ENCODE peak calls at places on chromosomes 11 and 22, in four cellular contexts. O is left ventricle myocardium inferior, Y is right atrium auricular region, C is brain microvascular endothelial cell. I is an unnamed sample.

GRCh38 chr11:34755671-34756070 is 134.8 kb downstream of the EHF start:
- DNase-seq in C (no peak), O (no peak), Y (no peak), I (no peak)

GRCh38 chr11:128963744-128964340 is 21.2 kb upstream of the TP53AIP1 start:
- DNase-seq in Y (no peak), O (no peak), C (no peak), I (no peak)

GRCh38 chr22:49724893-49725489 is 102.7 kb downstream of the BRD1 start:
- DNase-seq in Y (peak), O (peak), C (peak), I (peak)

GRCh38 chr22:32754413-32755041 is 47.0 kb upstream of the TIMP3 start:
- DNase-seq in C (peak), Y (peak), O (peak), I (no peak)

GRCh38 chr11:123195182-123196059 is at the start of gene CLMP:
- DNase-seq in C (no peak), O (peak), Y (no peak), I (no peak)

GRCh38 chr22:45458532-45458931 is 44.2 kb upstream of the FBLN1 start:
- DNase-seq in C (no peak), O (no peak), Y (no peak), I (no peak)

GRCh38 chr22:31490496-31490925 is 869 bp upstream of the EIF4ENIF1 start:
- DNase-seq in Y (peak), C (peak), O (peak), I (no peak)

GRCh38 chr22:42760806-42761565 is 40.3 kb upstream of the A4GALT start:
- DNase-seq in O (no peak), Y (no peak), C (no peak), I (no peak)

GRCh38 chr11:77201991-77202841 is 74.2 kb downstream of the MYO7A start:
- DNase-seq in C (no peak), Y (no peak), O (no peak), I (no peak)

GRCh38 chr22:36528795-36529718 is at the start of gene EIF3D:
- DNase-seq in C (peak), O (peak), Y (peak), I (peak)
- TF ChIP-seq CTCF in C (peak), O (no peak), Y (no peak), I (no peak)

DNA sequence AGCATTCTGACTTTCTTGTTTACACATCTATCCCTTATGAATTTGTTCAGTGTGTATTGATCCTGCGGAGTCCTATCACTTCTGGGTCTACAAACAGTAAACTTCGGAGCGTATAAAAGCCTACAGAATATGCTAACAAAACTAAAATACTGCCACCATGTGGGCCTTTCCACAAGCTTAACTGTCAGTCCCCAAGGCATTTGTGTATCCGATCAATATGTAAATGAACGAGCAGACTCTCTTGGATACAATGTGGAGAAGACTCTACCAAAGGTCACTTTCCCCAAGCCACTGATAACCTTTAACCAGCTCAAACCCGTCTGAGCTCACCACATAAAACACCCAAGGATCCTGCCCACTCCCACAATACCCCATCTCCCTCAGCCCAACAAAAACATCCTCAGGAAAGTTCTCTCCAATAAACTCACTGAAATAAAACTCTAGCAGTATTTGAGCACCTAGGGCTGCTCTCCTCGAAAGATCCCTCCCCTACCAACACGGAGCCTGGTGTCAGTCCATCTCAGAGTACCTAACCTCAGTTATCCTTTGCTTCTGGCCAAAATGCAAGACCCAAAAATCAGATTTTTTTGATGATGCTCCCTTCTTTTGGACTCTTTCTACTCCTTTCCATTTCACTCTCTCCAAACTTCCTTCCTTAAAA is 17.8 kb downstream of the ADA2 start:
- DNase-seq in O (no peak), C (no peak), Y (no peak), I (no peak)
- TF ChIP-seq CTCF in O (peak), C (peak), Y (peak), I (peak)

DNA sequence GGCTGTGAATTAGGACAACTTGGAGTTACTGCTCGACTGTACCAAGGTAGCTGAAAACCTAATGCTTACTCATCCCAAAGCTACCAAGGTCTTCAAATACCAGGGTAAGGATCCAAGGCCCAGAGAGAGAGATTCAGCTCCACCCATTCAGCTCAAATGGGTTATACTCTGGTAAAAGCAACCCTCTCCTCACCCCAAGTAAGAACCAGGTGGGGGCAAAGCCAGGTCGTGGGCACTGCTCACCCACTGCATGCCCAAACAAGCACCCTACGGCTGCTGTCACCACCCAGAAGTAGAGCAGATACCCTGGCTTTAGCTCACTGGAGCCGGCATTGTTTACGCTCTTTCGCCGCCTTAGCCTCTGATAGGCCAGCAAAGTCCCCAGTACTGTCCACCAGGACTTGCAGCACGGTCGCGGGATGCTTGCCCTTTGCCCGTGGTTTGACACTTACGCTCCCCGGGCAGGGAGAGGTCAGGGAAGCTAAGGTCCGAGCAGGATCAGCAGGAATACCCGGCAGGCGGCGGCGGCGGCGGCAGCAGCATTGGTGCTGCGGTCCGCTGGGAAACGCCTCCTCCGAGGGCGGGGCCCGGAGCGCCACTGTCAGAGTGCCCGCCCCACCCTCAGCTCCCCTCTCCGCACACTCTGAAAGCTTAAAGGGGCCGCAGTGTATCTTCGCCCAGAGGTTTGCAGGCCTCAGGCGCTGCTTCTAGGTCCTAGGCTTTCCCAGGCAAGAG is 19.6 kb downstream of the CKAP5 start:
- DNase-seq in Y (peak), C (peak), O (peak), I (peak)
- TF ChIP-seq CTCF in Y (peak), C (no peak), O (peak), I (no peak)

GRCh38 chr22:47954107-47954506 is 1191.7 kb downstream of the TBC1D22A start:
- DNase-seq in Y (no peak), O (no peak), C (no peak), I (peak)
- TF ChIP-seq CTCF in Y (no peak), O (no peak), C (no peak), I (no peak)

GRCh38 chr11:62392944-62393628 is 25.7 kb upstream of the SCGB1A1 start:
- DNase-seq in C (no peak), Y (no peak), O (no peak), I (no peak)
- TF ChIP-seq CTCF in C (peak), Y (no peak), O (no peak), I (no peak)

I was measured in osteocyte.